ENCODE peak calls at places on chromosomes 11 and 22, in four cellular contexts. E, H, M and I are unnamed samples.

GRCh38 chr22:27647540-27647939 is 154.0 kb downstream of the MN1 start:
- DNase-seq in H (no peak), M (no peak), E (peak), I (no peak)

GRCh38 chr11:133894956-133895549 is 49.7 kb upstream of the SPATA19 start:
- DNase-seq in M (peak), H (no peak), E (no peak), I (peak)

GRCh38 chr22:46107089-46107664 is 43.1 kb upstream of the PPARA start:
- DNase-seq in M (no peak), H (no peak), E (no peak), I (peak)

GRCh38 chr22:39348909-39349505 is 784 bp upstream of the SYNGR1 start:
- DNase-seq in M (no peak), E (no peak), H (no peak), I (peak)

GRCh38 chr22:19766506-19767426 is 6.2 kb downstream of the TBX1 start:
- DNase-seq in M (no peak), H (peak), E (no peak), I (peak)

GRCh38 chr11:58888579-58888978 is 44.1 kb upstream of the GLYATL2 start:
- DNase-seq in H (no peak), M (no peak), E (no peak), I (no peak)

GRCh38 chr22:19984201-19984753 is 32.3 kb downstream of the ARVCF start:
- DNase-seq in M (no peak), E (no peak), H (peak), I (no peak)

GRCh38 chr22:49717322-49717919 is 110.3 kb downstream of the BRD1 start:
- DNase-seq in E (no peak), H (no peak), M (no peak), I (no peak)

GRCh38 chr22:37053310-37054077 is 2.0 kb downstream of the KCTD17 start:
- DNase-seq in M (no peak), E (no peak), H (no peak), I (no peak)

GRCh38 chr11:60502221-60502775 is 9.7 kb downstream of the MS4A12 start:
- DNase-seq in M (no peak), H (no peak), E (no peak), I (no peak)

GRCh38 chr11:35717043-35717442 is 54.5 kb downstream of the TRIM44 start:
- DNase-seq in M (no peak), E (no peak), H (no peak), I (no peak)

GRCh38 chr11:66479741-66480115 is 506 bp upstream of the DPP3 start:
- DNase-seq in E (peak), H (no peak), M (no peak), I (no peak)

GRCh38 chr11:74680703-74681531 is 50.3 kb downstream of the CHRDL2 start:
- DNase-seq in M (no peak), H (no peak), E (no peak), I (no peak)

GRCh38 chr11:74072721-74073120 is 63.8 kb upstream of the UCP3 start:
- DNase-seq in M (no peak), E (no peak), H (no peak), I (no peak)

GRCh38 chr11:31487848-31488247 is 21.6 kb downstream of the IMMP1L start:
- DNase-seq in M (no peak), E (peak), H (peak), I (peak)

GRCh38 chr11:31050061-31050790 is 319.3 kb downstream of the DCDC1 start:
- DNase-seq in M (no peak), H (no peak), E (no peak), I (no peak)

GRCh38 chr11:130609121-130610035 is 160.9 kb downstream of the ADAMTS15 start:
- DNase-seq in M (no peak), E (no peak), H (peak), I (no peak)
- TF ChIP-seq SIN3A in M (no peak), E (no peak), H (no peak), I (no peak)

DNA sequence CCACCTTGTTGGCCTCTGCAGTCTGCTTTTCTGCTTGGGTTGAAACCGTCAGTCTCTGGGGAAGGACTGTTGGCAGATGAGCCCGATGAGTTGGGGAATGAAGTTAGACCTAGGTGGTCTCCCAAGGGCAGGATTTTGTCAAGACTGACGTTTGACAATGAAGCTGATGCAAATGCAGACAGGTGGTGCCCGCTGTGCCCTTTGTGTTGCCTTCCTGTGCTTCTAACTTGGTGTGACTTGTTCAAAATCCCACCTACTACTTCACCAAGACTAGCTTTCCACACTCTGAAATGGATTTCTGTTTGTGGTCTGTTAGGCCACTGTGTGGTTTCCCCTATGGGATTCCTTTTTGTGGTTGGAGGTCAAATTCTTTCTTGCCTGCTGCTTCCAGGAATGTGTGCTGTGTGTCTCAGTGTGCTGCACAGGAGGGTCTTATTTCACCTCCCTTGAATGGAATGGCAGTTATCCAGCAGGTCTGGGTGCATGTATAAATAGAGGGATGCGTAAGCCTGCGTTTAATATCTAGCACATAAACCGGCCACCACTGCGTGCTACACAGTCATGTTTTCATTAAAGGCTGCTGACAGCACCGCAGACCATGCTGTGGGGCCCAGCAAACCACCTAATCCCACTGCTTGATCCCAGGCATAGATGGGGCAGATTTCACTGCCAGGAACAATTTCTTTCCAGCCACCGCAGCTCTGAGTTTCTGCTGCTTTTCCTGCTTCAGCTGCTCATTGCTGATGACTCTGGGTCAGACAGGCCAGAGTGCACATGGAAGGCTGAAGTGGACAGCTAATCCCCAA is 44.8 kb downstream of the ADAMTS8 start:
- DNase-seq in H (no peak), E (peak), M (no peak), I (no peak)
- TF ChIP-seq YY1 in H (no peak), E (no peak), M (no peak), I (no peak)

DNA sequence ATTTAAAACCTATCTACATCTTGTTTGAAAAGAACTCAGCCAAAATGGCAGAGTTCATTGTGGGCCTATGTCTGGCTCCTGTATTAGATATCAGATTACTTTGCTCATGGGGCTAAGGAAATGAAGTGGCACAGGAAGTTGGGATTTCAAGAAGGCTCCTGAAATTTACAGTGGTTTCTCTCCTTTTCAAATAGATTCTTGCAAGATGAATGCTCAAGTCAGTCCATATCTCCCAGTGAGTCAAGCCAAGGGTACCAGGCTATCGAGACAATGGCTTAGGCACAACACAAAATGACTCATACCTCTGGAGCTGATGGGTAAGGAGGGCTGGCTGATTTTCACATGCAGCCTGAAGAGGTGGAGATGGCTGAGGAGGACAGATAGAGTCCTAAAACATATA is 24.1 kb upstream of the APOA1 start:
- DNase-seq in E (no peak), H (peak), M (no peak), I (no peak)
- TF ChIP-seq FOXM1 in E (no peak), H (no peak), M (no peak), I (no peak)

GRCh38 chr11:121889168-121889567 is 226.8 kb downstream of the BLID start:
- DNase-seq in M (no peak), E (no peak), H (no peak), I (no peak)
- TF ChIP-seq SIN3A in M (no peak), E (no peak), H (no peak), I (no peak)